ENCODE peak calls at places on chromosomes 13 and 19, in seven cellular contexts. One of them, this sample, is unnamed.

GRCh38 chr19:16233836-16234551 is 36.3 kb downstream of the AP1M1 start:
- DNase-seq in body of pancreas: no peak
- DNase-seq in A549: no peak
- DNase-seq in heart left ventricle: no peak
- DNase-seq in B cell: no peak
- DNase-seq in foreskin fibroblast: no peak
- DNase-seq in ascending aorta: no peak
- DNase-seq in this sample: no peak

GRCh38 chr13:84413016-84413415 is 530.7 kb upstream of the SLITRK1 start:
- DNase-seq in body of pancreas: no peak
- DNase-seq in A549: no peak
- DNase-seq in heart left ventricle: no peak
- DNase-seq in B cell: no peak
- DNase-seq in foreskin fibroblast: no peak
- DNase-seq in ascending aorta: no peak
- DNase-seq in this sample: no peak

GRCh38 chr19:18848860-18849661 is 17.3 kb downstream of the UPF1 start:
- DNase-seq in body of pancreas: no peak
- DNase-seq in A549: no peak
- DNase-seq in heart left ventricle: peak; percentile 80
- DNase-seq in B cell: no peak
- DNase-seq in foreskin fibroblast: peak; percentile 75
- DNase-seq in ascending aorta: peak; percentile 91
- DNase-seq in this sample: no peak

GRCh38 chr13:74891610-74892009 is 590.4 kb downstream of the TBC1D4 start:
- DNase-seq in body of pancreas: no peak
- DNase-seq in A549: peak; percentile 60
- DNase-seq in heart left ventricle: no peak
- DNase-seq in B cell: no peak
- DNase-seq in foreskin fibroblast: peak; percentile 55
- DNase-seq in ascending aorta: no peak
- DNase-seq in this sample: no peak

GRCh38 chr13:104014803-104015645 is 948.8 kb upstream of the SLC10A2 start:
- DNase-seq in body of pancreas: no peak
- DNase-seq in A549: no peak
- DNase-seq in heart left ventricle: no peak
- DNase-seq in B cell: no peak
- DNase-seq in foreskin fibroblast: no peak
- DNase-seq in ascending aorta: no peak
- DNase-seq in this sample: no peak

GRCh38 chr19:609001-609340 is 19.3 kb downstream of the HCN2 start:
- DNase-seq in body of pancreas: no peak
- DNase-seq in A549: peak; percentile 55
- DNase-seq in heart left ventricle: peak; percentile 74
- DNase-seq in B cell: no peak
- DNase-seq in foreskin fibroblast: no peak
- DNase-seq in ascending aorta: no peak
- DNase-seq in this sample: no peak

GRCh38 chr13:41916173-41916954 is 44.5 kb downstream of the VWA8 start:
- DNase-seq in body of pancreas: no peak
- DNase-seq in A549: no peak
- DNase-seq in heart left ventricle: no peak
- DNase-seq in B cell: no peak
- DNase-seq in foreskin fibroblast: peak; percentile 71
- DNase-seq in ascending aorta: no peak
- DNase-seq in this sample: no peak

GRCh38 chr13:30257433-30258099 is 49.8 kb downstream of the KATNAL1 start:
- DNase-seq in body of pancreas: no peak
- DNase-seq in A549: no peak
- DNase-seq in heart left ventricle: no peak
- DNase-seq in B cell: no peak
- DNase-seq in foreskin fibroblast: no peak
- DNase-seq in ascending aorta: no peak
- DNase-seq in this sample: no peak

GRCh38 chr13:34294483-34295129 is 476.7 kb downstream of the RFC3 start:
- DNase-seq in body of pancreas: no peak
- DNase-seq in A549: peak; percentile 9
- DNase-seq in heart left ventricle: no peak
- DNase-seq in B cell: no peak
- DNase-seq in foreskin fibroblast: no peak
- DNase-seq in ascending aorta: no peak
- DNase-seq in this sample: no peak

GRCh38 chr13:108527849-108528248 is 101.6 kb upstream of the MYO16 start:
- DNase-seq in body of pancreas: no peak
- DNase-seq in A549: no peak
- DNase-seq in heart left ventricle: no peak
- DNase-seq in B cell: no peak
- DNase-seq in foreskin fibroblast: no peak
- DNase-seq in ascending aorta: no peak
- DNase-seq in this sample: no peak

GRCh38 chr19:17751103-17751911 is at the start of gene FCHO1:
- DNase-seq in body of pancreas: no peak
- DNase-seq in A549: no peak
- DNase-seq in heart left ventricle: peak; percentile 69
- DNase-seq in B cell: peak; percentile 77
- DNase-seq in foreskin fibroblast: no peak
- DNase-seq in ascending aorta: peak; percentile 73
- DNase-seq in this sample: no peak

GRCh38 chr13:79662882-79663281 is 181.9 kb downstream of the NDFIP2 start:
- DNase-seq in body of pancreas: no peak
- DNase-seq in A549: peak; percentile 12
- DNase-seq in heart left ventricle: no peak
- DNase-seq in B cell: no peak
- DNase-seq in foreskin fibroblast: no peak
- DNase-seq in ascending aorta: no peak
- DNase-seq in this sample: no peak

GRCh38 chr19:16018106-16018755 is 58.1 kb upstream of the TPM4 start:
- DNase-seq in body of pancreas: peak; percentile 3
- DNase-seq in A549: no peak
- DNase-seq in heart left ventricle: no peak
- DNase-seq in B cell: no peak
- DNase-seq in foreskin fibroblast: no peak
- DNase-seq in ascending aorta: no peak
- DNase-seq in this sample: no peak

GRCh38 chr13:44710576-44710975 is 134.4 kb upstream of the TSC22D1 start:
- DNase-seq in body of pancreas: no peak
- DNase-seq in A549: peak; percentile 49
- DNase-seq in heart left ventricle: no peak
- DNase-seq in B cell: no peak
- DNase-seq in foreskin fibroblast: peak; percentile 92
- DNase-seq in ascending aorta: no peak
- DNase-seq in this sample: no peak

GRCh38 chr19:58584498-58585441 is 11.6 kb upstream of the MZF1 start:
- DNase-seq in body of pancreas: no peak
- DNase-seq in A549: no peak
- DNase-seq in heart left ventricle: no peak
- DNase-seq in B cell: no peak
- DNase-seq in foreskin fibroblast: no peak
- DNase-seq in ascending aorta: no peak
- DNase-seq in this sample: no peak

GRCh38 chr19:58579473-58580142 is 6.5 kb upstream of the MZF1 start:
- DNase-seq in body of pancreas: no peak
- DNase-seq in A549: no peak
- DNase-seq in heart left ventricle: no peak
- DNase-seq in B cell: no peak
- DNase-seq in foreskin fibroblast: no peak
- DNase-seq in ascending aorta: peak; percentile 45
- DNase-seq in this sample: no peak

GRCh38 chr19:58578430-58578925 is 5.3 kb upstream of the MZF1 start:
- DNase-seq in body of pancreas: no peak
- DNase-seq in A549: no peak
- DNase-seq in heart left ventricle: no peak
- DNase-seq in B cell: peak; percentile 10
- DNase-seq in foreskin fibroblast: no peak
- DNase-seq in ascending aorta: peak; percentile 34
- DNase-seq in this sample: no peak

GRCh38 chr19:58582985-58583384 is 9.8 kb upstream of the MZF1 start:
- DNase-seq in body of pancreas: no peak
- DNase-seq in A549: no peak
- DNase-seq in heart left ventricle: peak; percentile 12
- DNase-seq in B cell: no peak
- DNase-seq in foreskin fibroblast: no peak
- DNase-seq in ascending aorta: peak; percentile 57
- DNase-seq in this sample: no peak

GRCh38 chr19:58581227-58582141 is 8.3 kb upstream of the MZF1 start:
- DNase-seq in body of pancreas: peak; percentile 82
- DNase-seq in A549: peak; percentile 90
- DNase-seq in heart left ventricle: peak; percentile 85
- DNase-seq in B cell: peak; percentile 81
- DNase-seq in foreskin fibroblast: peak; percentile 85
- DNase-seq in ascending aorta: peak; percentile 92
- DNase-seq in this sample: peak; percentile 80
- TF ChIP-seq CTCF in body of pancreas: peak; percentile 72
- TF ChIP-seq CTCF in A549: peak; percentile 85
- TF ChIP-seq CTCF in heart left ventricle: peak; percentile 95
- TF ChIP-seq CTCF in B cell: peak; percentile 80
- TF ChIP-seq CTCF in foreskin fibroblast: peak; percentile 98
- TF ChIP-seq CTCF in ascending aorta: peak; percentile 87
- TF ChIP-seq CTCF in this sample: peak; percentile 88

GRCh38 chr19:4327877-4328242 is 10.8 kb downstream of the STAP2 start:
- DNase-seq in body of pancreas: no peak
- DNase-seq in A549: no peak
- DNase-seq in heart left ventricle: no peak
- DNase-seq in B cell: no peak
- DNase-seq in foreskin fibroblast: no peak
- DNase-seq in ascending aorta: no peak
- DNase-seq in this sample: no peak
- TF ChIP-seq CTCF in body of pancreas: no peak
- TF ChIP-seq CTCF in A549: no peak
- TF ChIP-seq CTCF in heart left ventricle: no peak
- TF ChIP-seq CTCF in B cell: no peak
- TF ChIP-seq CTCF in foreskin fibroblast: no peak
- TF ChIP-seq CTCF in ascending aorta: no peak
- TF ChIP-seq CTCF in this sample: no peak

GRCh38 chr19:5137571-5138124 is 168.7 kb downstream of the KDM4B start:
- DNase-seq in body of pancreas: peak; percentile 44
- DNase-seq in A549: no peak
- DNase-seq in heart left ventricle: no peak
- DNase-seq in B cell: no peak
- DNase-seq in foreskin fibroblast: no peak
- DNase-seq in ascending aorta: no peak
- DNase-seq in this sample: no peak

GRCh38 chr19:5136060-5136855 is 167.3 kb downstream of the KDM4B start:
- DNase-seq in body of pancreas: no peak
- DNase-seq in A549: no peak
- DNase-seq in heart left ventricle: no peak
- DNase-seq in B cell: no peak
- DNase-seq in foreskin fibroblast: no peak
- DNase-seq in ascending aorta: no peak
- DNase-seq in this sample: no peak

GRCh38 chr19:5141278-5141925 is 172.5 kb downstream of the KDM4B start:
- DNase-seq in body of pancreas: no peak
- DNase-seq in A549: no peak
- DNase-seq in heart left ventricle: no peak
- DNase-seq in B cell: no peak
- DNase-seq in foreskin fibroblast: no peak
- DNase-seq in ascending aorta: no peak
- DNase-seq in this sample: no peak

GRCh38 chr19:5137114-5137513 is 168.2 kb downstream of the KDM4B start:
- DNase-seq in body of pancreas: no peak
- DNase-seq in A549: no peak
- DNase-seq in heart left ventricle: no peak
- DNase-seq in B cell: no peak
- DNase-seq in foreskin fibroblast: no peak
- DNase-seq in ascending aorta: no peak
- DNase-seq in this sample: no peak

DNA sequence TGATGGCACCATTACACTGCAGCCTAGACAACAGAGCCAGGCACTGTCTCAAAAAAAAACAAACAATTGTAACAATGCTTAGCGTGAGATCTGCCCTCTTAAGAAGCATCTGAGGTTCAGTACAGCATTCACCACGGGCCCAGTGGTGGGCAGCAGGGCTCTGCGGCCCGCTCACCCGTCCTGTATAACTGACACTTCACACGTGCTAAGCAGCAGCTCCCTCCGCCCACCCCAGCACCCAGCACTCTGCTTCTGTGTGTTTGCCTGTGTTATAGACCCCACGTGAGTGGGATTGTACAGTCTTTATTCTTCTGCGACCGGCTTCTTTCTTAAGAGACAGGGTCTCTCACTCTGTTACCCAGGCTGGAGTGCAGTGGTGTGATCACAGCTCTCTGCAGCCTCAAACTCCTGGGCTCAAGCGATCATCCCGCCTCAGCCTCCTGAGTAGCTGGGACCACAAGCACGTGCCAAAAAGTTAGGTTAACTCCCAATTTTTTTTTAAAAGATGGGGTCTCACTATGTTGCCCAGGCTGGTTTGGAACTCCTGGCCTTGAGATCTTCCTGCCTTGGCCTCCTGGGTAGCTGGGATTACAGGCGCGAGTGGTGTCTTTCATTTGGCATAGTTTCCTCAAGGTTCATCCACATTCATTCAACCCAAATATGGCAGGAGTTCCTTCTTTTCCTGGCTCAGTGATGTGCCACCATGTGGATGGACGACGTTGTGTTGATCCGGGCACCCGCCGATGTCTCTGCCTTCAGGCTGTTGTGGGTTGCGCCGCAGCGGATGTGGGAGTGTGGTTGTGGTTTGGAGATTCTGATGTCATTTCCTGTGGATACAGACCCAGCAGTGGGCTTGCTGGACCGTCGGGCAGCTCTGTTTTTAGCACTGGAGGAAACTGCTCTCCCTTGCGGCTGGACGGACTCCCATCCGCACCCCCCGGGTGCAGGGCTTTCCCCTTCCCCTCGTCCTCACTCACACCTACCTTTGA is 170.0 kb downstream of the KDM4B start:
- DNase-seq in body of pancreas: no peak
- DNase-seq in A549: no peak
- DNase-seq in heart left ventricle: peak; percentile 64
- DNase-seq in B cell: peak; percentile 84
- DNase-seq in foreskin fibroblast: peak; percentile 32
- DNase-seq in ascending aorta: peak; percentile 76
- DNase-seq in this sample: no peak
- TF ChIP-seq CTCF in body of pancreas: no peak
- TF ChIP-seq CTCF in A549: no peak
- TF ChIP-seq CTCF in heart left ventricle: no peak
- TF ChIP-seq CTCF in B cell: peak; percentile 13
- TF ChIP-seq CTCF in foreskin fibroblast: no peak
- TF ChIP-seq CTCF in ascending aorta: no peak
- TF ChIP-seq CTCF in this sample: no peak

DNA sequence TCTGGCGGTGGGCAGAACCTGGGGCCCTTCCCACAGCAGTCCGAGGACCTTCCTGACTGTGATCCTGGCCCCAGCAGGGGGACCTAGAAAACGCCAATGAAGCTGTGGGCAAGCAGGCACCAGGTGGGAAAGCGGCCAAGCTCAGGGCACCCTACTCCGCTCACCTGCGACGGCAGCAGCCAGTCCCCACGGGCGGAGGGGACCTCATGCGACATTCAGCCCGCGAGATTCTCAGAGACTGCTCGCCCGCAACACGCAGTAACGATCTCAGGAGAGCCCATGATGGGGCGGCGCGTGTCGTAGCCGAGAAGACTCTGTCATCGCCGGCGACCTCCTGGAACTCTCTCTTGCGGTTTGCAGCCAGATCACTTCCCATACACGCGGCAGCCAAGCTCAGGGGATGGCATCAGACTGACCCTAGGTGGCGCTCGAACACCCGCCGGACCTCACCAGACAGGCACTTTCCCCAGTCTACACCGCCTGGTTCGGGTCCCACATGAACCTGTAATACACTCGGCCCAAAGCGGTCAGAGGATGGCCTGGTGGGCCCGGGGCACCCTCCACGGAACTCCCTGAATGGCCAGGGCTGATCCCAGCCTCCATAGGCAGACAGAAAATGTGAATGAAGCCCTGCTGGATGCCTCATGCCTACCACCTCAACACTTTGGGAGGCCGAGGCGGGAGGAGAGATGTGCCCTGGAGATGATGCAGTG is 26.5 kb downstream of the MAN2B1 start:
- DNase-seq in body of pancreas: peak; percentile 86
- DNase-seq in A549: peak; percentile 45
- DNase-seq in heart left ventricle: peak; percentile 79
- DNase-seq in B cell: peak; percentile 92
- DNase-seq in foreskin fibroblast: peak; percentile 78
- DNase-seq in ascending aorta: peak; percentile 91
- DNase-seq in this sample: no peak
- TF ChIP-seq CTCF in body of pancreas: peak; percentile 64
- TF ChIP-seq CTCF in A549: no peak
- TF ChIP-seq CTCF in heart left ventricle: peak; percentile 85
- TF ChIP-seq CTCF in B cell: peak; percentile 89
- TF ChIP-seq CTCF in foreskin fibroblast: peak; percentile 76
- TF ChIP-seq CTCF in ascending aorta: peak; percentile 87
- TF ChIP-seq CTCF in this sample: peak; percentile 85